ENCODE peak calls at places on chromosomes 16 and 17, in seven cellular contexts. T is activated CD4-positive, alpha-beta T cell treated with anti-CD3 and anti-CD28 coated beads for 36 hours; Q is RWPE2; I is stimulated activated CD4-positive, alpha-beta T cell treated with anti-CD3 and anti-CD28 coated beads, Interleukin-1b, Interleukin-23, amount 100 ng/mL, for 24 hours; Z is keratinocyte; E is iris pigment epithelial cell; W is posterior vena cava. F is an unnamed sample.

GRCh38 chr17:78474631-78475146 is 96.2 kb downstream of the PGS1 start:
- DNase-seq in T (peak), Q (no peak), I (no peak), Z (no peak), E (no peak), W (no peak), F (no peak)

GRCh38 chr16:57364143-57364542 is 5.6 kb downstream of the CCL22 start:
- DNase-seq in T (no peak), Q (no peak), I (no peak), Z (no peak), E (no peak), W (no peak), F (no peak)

GRCh38 chr17:50129303-50129945 is 536 bp downstream of the SAMD14 start:
- DNase-seq in T (peak), Q (no peak), I (no peak), Z (no peak), E (peak), W (no peak), F (peak)

GRCh38 chr17:50192116-50192872 is 9.1 kb downstream of the COL1A1 start:
- DNase-seq in T (no peak), Q (no peak), I (no peak), Z (no peak), E (no peak), W (no peak), F (no peak)

GRCh38 chr16:28101533-28101890 is 38.0 kb upstream of the GSG1L start:
- DNase-seq in T (no peak), Q (no peak), I (no peak), Z (no peak), E (no peak), W (no peak), F (no peak)

GRCh38 chr16:72923757-72924156 is 124.2 kb downstream of the ZFHX3 start:
- DNase-seq in T (no peak), Q (peak), I (no peak), Z (no peak), E (no peak), W (no peak), F (no peak)

GRCh38 chr17:67162771-67163170 is 82.2 kb downstream of the HELZ start:
- DNase-seq in T (no peak), Q (no peak), I (no peak), Z (no peak), E (no peak), W (no peak), F (no peak)

GRCh38 chr16:89090669-89091426 is 2.8 kb upstream of the ACSF3 start:
- DNase-seq in T (no peak), Q (no peak), I (no peak), Z (no peak), E (no peak), W (no peak), F (no peak)

GRCh38 chr16:87778476-87778829 is 12.7 kb upstream of the KLHDC4 start:
- DNase-seq in T (peak), Q (no peak), I (no peak), Z (no peak), E (no peak), W (no peak), F (no peak)

GRCh38 chr16:3754304-3754703 is 37.0 kb upstream of the TRAP1 start:
- DNase-seq in T (no peak), Q (no peak), I (no peak), Z (no peak), E (peak), W (no peak), F (no peak)

GRCh38 chr16:65069090-65069489 is 52.8 kb downstream of the CDH11 start:
- DNase-seq in T (no peak), Q (no peak), I (no peak), Z (no peak), E (peak), W (no peak), F (no peak)

GRCh38 chr16:86205521-86206245 is 304.6 kb upstream of the FOXF1 start:
- DNase-seq in T (no peak), Q (no peak), I (no peak), Z (no peak), E (no peak), W (no peak), F (no peak)

GRCh38 chr17:61739002-61739401 is 124.3 kb downstream of the BRIP1 start:
- DNase-seq in T (no peak), Q (no peak), I (no peak), Z (no peak), E (no peak), W (no peak), F (no peak)

GRCh38 chr17:14737984-14738651 is 437.2 kb downstream of the HS3ST3B1 start:
- DNase-seq in T (no peak), Q (peak), I (no peak), Z (peak), E (peak), W (peak), F (peak)

GRCh38 chr16:76277099-76278030 is at the start of gene CNTNAP4:
- DNase-seq in T (no peak), Q (no peak), I (no peak), Z (no peak), E (no peak), W (peak), F (peak)

GRCh38 chr16:81444448-81445121 is at the start of gene CMIP:
- DNase-seq in T (peak), Q (peak), I (peak), Z (no peak), E (peak), W (peak), F (peak)

GRCh38 chr16:55668337-55669281 is 12.8 kb downstream of the SLC6A2 start:
- DNase-seq in T (no peak), Q (peak), I (no peak), Z (peak), E (no peak), W (no peak), F (peak)

GRCh38 chr17:54903375-54903774 is 2.7 kb downstream of the TOM1L1 start:
- DNase-seq in T (no peak), Q (no peak), I (no peak), Z (no peak), E (no peak), W (no peak), F (no peak)

GRCh38 chr17:66734544-66734943 is 100.4 kb upstream of the CACNG5 start:
- DNase-seq in T (no peak), Q (no peak), I (no peak), Z (no peak), E (no peak), W (peak), F (no peak)

GRCh38 chr17:53633856-53634255 is 188.9 kb upstream of the KIF2B start:
- DNase-seq in T (no peak), Q (no peak), I (no peak), Z (no peak), E (no peak), W (no peak), F (no peak)

GRCh38 chr16:77690416-77690815 is 31.9 kb upstream of the NUDT7 start:
- DNase-seq in T (no peak), Q (no peak), I (no peak), Z (no peak), E (no peak), W (no peak), F (no peak)

GRCh38 chr17:33475594-33475993 is 182.5 kb upstream of the ASIC2 start:
- DNase-seq in T (no peak), Q (no peak), I (no peak), Z (no peak), E (no peak), W (no peak), F (no peak)

GRCh38 chr17:73539176-73539575 is 105.1 kb downstream of the SDK2 start:
- DNase-seq in T (no peak), Q (no peak), I (no peak), Z (no peak), E (no peak), W (no peak), F (no peak)

GRCh38 chr16:50844840-50845239 is 103.0 kb downstream of the CYLD start:
- DNase-seq in T (no peak), Q (no peak), I (no peak), Z (no peak), E (no peak), W (no peak), F (no peak)

GRCh38 chr17:44345497-44346026 is 460 bp downstream of the GRN start:
- DNase-seq in T (peak), Q (no peak), I (no peak), Z (peak), E (peak), W (peak), F (peak)

GRCh38 chr16:48420437-48420836 is 35.2 kb upstream of the SIAH1 start:
- DNase-seq in T (no peak), Q (no peak), I (no peak), Z (no peak), E (no peak), W (no peak), F (no peak)

F was measured in Daoy.